ENCODE peak calls at places on chromosomes 13 and 19, in five cellular contexts. A, Z, N, Y and I are unnamed samples.

GRCh38 chr19:10639836-10640235 is 14.3 kb upstream of the ILF3 start:
- DNase-seq in A (no peak), Z (no peak), N (no peak), Y (no peak), I (no peak)

GRCh38 chr13:51626749-51627148 is 42.5 kb downstream of the WDFY2 start:
- DNase-seq in A (no peak), Z (no peak), N (no peak), Y (no peak), I (no peak)

GRCh38 chr13:98284677-98285076 is 107.6 kb upstream of the RNF113B start:
- DNase-seq in A (no peak), Z (no peak), N (peak; percentile 81), Y (no peak), I (no peak)

GRCh38 chr19:10109528-10109927 is 2.0 kb upstream of the P2RY11 start:
- DNase-seq in A (no peak), Z (no peak), N (no peak), Y (no peak), I (no peak)

GRCh38 chr13:72808917-72809500 is 27.1 kb downstream of the PIBF1 start:
- DNase-seq in A (no peak), Z (peak; percentile 32), N (no peak), Y (no peak), I (peak; percentile 28)

GRCh38 chr13:63044617-63045016 is 1629.0 kb upstream of the PCDH20 start:
- DNase-seq in A (no peak), Z (no peak), N (no peak), Y (no peak), I (no peak)

GRCh38 chr19:16386619-16387240 is 62.1 kb downstream of the KLF2 start:
- DNase-seq in A (peak; percentile 14), Z (peak; percentile 65), N (peak; percentile 10), Y (peak; percentile 57), I (peak; percentile 70)

GRCh38 chr13:23723463-23723862 is 153.3 kb downstream of the TNFRSF19 start:
- DNase-seq in A (no peak), Z (peak; percentile 88), N (no peak), Y (no peak), I (peak; percentile 52)

GRCh38 chr13:111388851-111389500 is 68.5 kb downstream of the TEX29 start:
- DNase-seq in A (no peak), Z (no peak), N (no peak), Y (peak; percentile 60), I (no peak)

GRCh38 chr19:13843104-13843921 is 33.6 kb upstream of the NANOS3 start:
- DNase-seq in A (no peak), Z (peak; percentile 87), N (no peak), Y (no peak), I (peak; percentile 86)

GRCh38 chr13:31372454-31372853 is 172.7 kb downstream of the B3GLCT start:
- DNase-seq in A (no peak), Z (no peak), N (no peak), Y (no peak), I (no peak)

GRCh38 chr13:97226788-97227627 is 4.9 kb downstream of the MBNL2 start:
- DNase-seq in A (no peak), Z (peak; percentile 42), N (no peak), Y (peak; percentile 59), I (peak; percentile 64)

GRCh38 chr19:4295972-4296771 is 6.0 kb downstream of the TMIGD2 start:
- DNase-seq in A (no peak), Z (no peak), N (peak; percentile 98), Y (no peak), I (no peak)

GRCh38 chr13:33349314-33349995 is 63.9 kb upstream of the STARD13 start:
- DNase-seq in A (no peak), Z (peak; percentile 39), N (no peak), Y (no peak), I (peak; percentile 77)

GRCh38 chr19:1875646-1876493 is 9.4 kb downstream of the ABHD17A start:
- DNase-seq in A (peak; percentile 44), Z (peak; percentile 91), N (peak; percentile 69), Y (peak; percentile 94), I (peak; percentile 94)

GRCh38 chr13:83153833-83154232 is 728.4 kb downstream of the SLITRK1 start:
- DNase-seq in A (no peak), Z (no peak), N (no peak), Y (no peak), I (no peak)

GRCh38 chr13:41458939-41459753 is 1.8 kb downstream of the RGCC start:
- DNase-seq in A (no peak), Z (peak; percentile 41), N (peak; percentile 2), Y (peak; percentile 76), I (peak; percentile 54)

GRCh38 chr13:29707876-29708543 is 112.5 kb upstream of the SLC7A1 start:
- DNase-seq in A (no peak), Z (peak; percentile 72), N (peak; percentile 25), Y (peak; percentile 65), I (peak; percentile 51)

GRCh38 chr19:17302391-17303166 is 646 bp downstream of the ABHD8 start:
- DNase-seq in A (no peak), Z (no peak), N (no peak), Y (no peak), I (no peak)

GRCh38 chr13:89571676-89572075 is 1775.8 kb upstream of the MIR17HG start:
- DNase-seq in A (no peak), Z (no peak), N (no peak), Y (no peak), I (no peak)